ENCODE peak calls at places on chromosomes 5 and 9, in ten cellular contexts. N, T, Z, X, D, O, G, E, A and B are unnamed samples.

GRCh38 chr9:133120343-133121199 is 469 bp downstream of the RALGDS start:
- DNase-seq in G (no peak), T (no peak), X (no peak), N (no peak), Z (no peak), O (peak; percentile 29), D (peak; percentile 28), A (no peak), E (no peak), B (peak; percentile 55)

GRCh38 chr5:37738057-37738691 is 101.7 kb downstream of the GDNF start:
- DNase-seq in O (peak; percentile 95), N (peak; percentile 94), E (peak; percentile 84), Z (no peak), D (peak; percentile 61), G (no peak), A (no peak), T (no peak), X (peak; percentile 57), B (no peak)

GRCh38 chr5:978051-978450 is 30.6 kb upstream of the NKD2 start:
- DNase-seq in X (peak; percentile 4), T (peak; percentile 54), G (no peak), E (no peak), N (no peak), D (no peak), A (no peak), O (no peak), Z (no peak), B (no peak)

GRCh38 chr5:116444373-116445058 is 130.1 kb downstream of the SEMA6A start:
- DNase-seq in Z (no peak), T (no peak), A (no peak), G (no peak), D (no peak), O (no peak), X (no peak), N (no peak), E (no peak), B (no peak)

GRCh38 chr9:130869250-130869649 is 27.4 kb downstream of the QRFP start:
- DNase-seq in N (no peak), A (no peak), O (peak; percentile 43), D (peak; percentile 10), Z (no peak), X (peak; percentile 62), G (no peak), T (no peak), E (no peak), B (peak; percentile 45)

GRCh38 chr9:93295031-93295430 is 111.1 kb downstream of the WNK2 start:
- DNase-seq in X (no peak), E (no peak), G (peak; percentile 10), N (no peak), T (no peak), D (no peak), A (no peak), Z (no peak), O (peak; percentile 36), B (peak; percentile 37)

GRCh38 chr9:106916491-106917235 is 53.7 kb downstream of the ZNF462 start:
- DNase-seq in Z (no peak), X (peak; percentile 87), T (no peak), O (peak; percentile 79), G (no peak), E (peak; percentile 79), N (peak; percentile 89), D (no peak), A (no peak), B (peak; percentile 52)

GRCh38 chr5:74394543-74394923 is 246.0 kb downstream of the ENC1 start:
- DNase-seq in O (no peak), T (no peak), Z (no peak), N (peak; percentile 16), E (no peak), A (no peak), G (no peak), D (no peak), X (peak; percentile 26), B (no peak)

GRCh38 chr9:95382433-95382832 is 64.9 kb upstream of the FANCC start:
- DNase-seq in D (no peak), Z (no peak), E (no peak), A (no peak), G (no peak), T (no peak), O (no peak), X (no peak), N (no peak), B (no peak)

GRCh38 chr5:60519372-60519771 is 180.6 kb downstream of the DEPDC1B start:
- DNase-seq in A (no peak), E (no peak), X (no peak), Z (no peak), N (no peak), T (no peak), D (no peak), O (no peak), G (no peak), B (no peak)

GRCh38 chr9:111525056-111525977 is at the start of gene ZNF483:
- DNase-seq in N (no peak), E (peak; percentile 18), G (peak; percentile 63), T (peak; percentile 81), X (peak; percentile 90), D (peak; percentile 91), O (peak; percentile 78), A (peak; percentile 92), Z (no peak), B (peak; percentile 84)

GRCh38 chr5:159135896-159136531 is 36.3 kb upstream of the EBF1 start:
- DNase-seq in G (no peak), T (no peak), E (peak; percentile 53), O (peak; percentile 87), A (no peak), X (peak; percentile 11), N (peak; percentile 15), D (no peak), Z (no peak), B (no peak)

GRCh38 chr5:155987261-155987810 is 339.6 kb upstream of the SGCD start:
- DNase-seq in N (no peak), O (no peak), Z (no peak), X (no peak), D (no peak), E (no peak), G (peak; percentile 40), T (no peak), A (no peak), B (no peak)

GRCh38 chr9:136079211-136079915 is 15.7 kb downstream of the NACC2 start:
- DNase-seq in T (no peak), G (no peak), N (no peak), X (no peak), D (no peak), Z (no peak), E (no peak), A (no peak), O (no peak), B (no peak)

GRCh38 chr9:117214416-117214815 is 200.4 kb downstream of the ASTN2 start:
- DNase-seq in T (no peak), Z (no peak), G (no peak), A (no peak), O (no peak), X (no peak), D (no peak), N (no peak), E (no peak), B (no peak)

GRCh38 chr9:91195372-91196012 is 166.2 kb downstream of the AUH start:
- DNase-seq in Z (no peak), D (no peak), X (no peak), E (no peak), G (no peak), A (no peak), T (no peak), N (no peak), O (no peak), B (no peak)

GRCh38 chr5:174204914-174205313 is 159.4 kb downstream of the NSG2 start:
- DNase-seq in A (peak; percentile 83), D (peak; percentile 6), O (no peak), E (no peak), Z (no peak), T (no peak), G (no peak), X (peak; percentile 31), N (no peak), B (peak; percentile 78)

GRCh38 chr5:161548472-161549094 is 2.1 kb upstream of the GABRB2 start:
- DNase-seq in E (no peak), T (no peak), N (no peak), D (no peak), A (peak; percentile 39), O (peak; percentile 3), X (peak; percentile 19), G (no peak), Z (no peak), B (peak; percentile 20)

GRCh38 chr9:114308361-114308950 is 14.4 kb upstream of the ORM1 start:
- DNase-seq in N (no peak), E (no peak), A (no peak), G (no peak), T (peak; percentile 40), D (no peak), X (no peak), Z (no peak), O (no peak), B (no peak)

GRCh38 chr5:14794600-14795230 is 76.9 kb downstream of the ANKH start:
- DNase-seq in E (no peak), G (peak; percentile 25), T (no peak), X (no peak), N (no peak), O (no peak), Z (no peak), A (no peak), D (no peak), B (no peak)

GRCh38 chr5:100796851-100797250 is 106.2 kb downstream of the ST8SIA4 start:
- DNase-seq in T (no peak), D (no peak), O (no peak), N (no peak), X (no peak), Z (no peak), A (no peak), G (no peak), E (no peak), B (no peak)

GRCh38 chr5:78574157-78574673 is 74.4 kb downstream of the LHFPL2 start:
- DNase-seq in Z (no peak), E (no peak), X (no peak), O (no peak), A (no peak), G (no peak), D (no peak), N (no peak), T (no peak), B (no peak)

GRCh38 chr9:137318976-137319375 is 16.9 kb upstream of the NRARP start:
- DNase-seq in O (no peak), N (no peak), Z (peak; percentile 22), A (peak; percentile 71), X (peak; percentile 20), G (peak; percentile 52), E (no peak), T (peak; percentile 68), D (no peak), B (no peak)

GRCh38 chr9:124654431-124654830 is 116.7 kb downstream of the NR6A1 start:
- DNase-seq in A (no peak), E (no peak), N (no peak), O (peak; percentile 50), T (no peak), D (no peak), Z (no peak), X (no peak), G (no peak), B (no peak)

GRCh38 chr9:115058684-115059315 is 59.2 kb downstream of the TNC start:
- DNase-seq in N (peak; percentile 81), Z (no peak), A (no peak), X (no peak), T (no peak), D (no peak), G (no peak), E (peak; percentile 38), O (peak; percentile 87), B (no peak)

GRCh38 chr5:159038907-159039306 is 60.8 kb downstream of the EBF1 start:
- DNase-seq in A (no peak), D (no peak), G (no peak), X (no peak), N (no peak), E (peak; percentile 50), T (no peak), O (peak; percentile 95), Z (no peak), B (no peak)

GRCh38 chr5:79845448-79846197 is 145.4 kb downstream of the MTX3 start:
- DNase-seq in D (no peak), T (no peak), O (peak; percentile 96), G (peak; percentile 49), X (no peak), Z (no peak), E (peak; percentile 37), N (peak; percentile 90), A (no peak), B (no peak)

GRCh38 chr9:96100385-96100978 is 201.5 kb downstream of the HSD17B3 start:
- DNase-seq in X (peak; percentile 31), Z (no peak), G (no peak), O (no peak), N (no peak), A (no peak), E (no peak), D (no peak), T (no peak), B (no peak)